ENCODE peak calls at places on chromosomes 16 and 17, in seven cellular contexts. H, L, Y, N, T, F and M are unnamed samples.
A peak's percentile ranks its signal among the peaks of the same experiment; 100 is the strongest.

GRCh38 chr16:66304961-66305360 is 61.5 kb upstream of the CDH5 start:
- DNase-seq in F (no peak), H (no peak), Y (no peak), L (no peak), N (no peak), T (no peak), M (no peak)

GRCh38 chr16:79929260-79929977 is 328.9 kb upstream of the MAF start:
- DNase-seq in L (no peak), T (no peak), Y (no peak), F (no peak), H (no peak), N (no peak), M (no peak)

GRCh38 chr17:67435122-67435521 is 58.0 kb downstream of the PITPNC1 start:
- DNase-seq in L (no peak), N (peak; percentile 10), F (no peak), T (no peak), Y (no peak), H (no peak), M (no peak)

GRCh38 chr17:62565817-62566216 is 61.7 kb upstream of the MRC2 start:
- DNase-seq in Y (no peak), F (no peak), T (no peak), L (no peak), N (no peak), H (no peak), M (peak; percentile 55)

GRCh38 chr16:85578599-85578948 is 34.5 kb upstream of the GSE1 start:
- DNase-seq in N (no peak), L (no peak), F (no peak), Y (no peak), T (no peak), H (no peak), M (no peak)

GRCh38 chr16:88789593-88789992 is 4.6 kb upstream of the PIEZO1 start:
- DNase-seq in L (no peak), H (no peak), N (no peak), Y (no peak), T (no peak), F (no peak), M (no peak)

GRCh38 chr17:41657164-41657754 is 31.4 kb upstream of the EIF1 start:
- DNase-seq in Y (no peak), F (no peak), L (no peak), H (no peak), N (no peak), T (no peak), M (no peak)

GRCh38 chr17:43880420-43880991 is 26.8 kb downstream of the MPP2 start:
- DNase-seq in N (peak; percentile 61), Y (no peak), L (peak; percentile 86), H (peak; percentile 75), T (peak; percentile 83), F (peak; percentile 22), M (peak; percentile 21)

GRCh38 chr17:37089998-37090397 is 141.2 kb downstream of the AATF start:
- DNase-seq in T (no peak), Y (peak; percentile 23), F (no peak), N (no peak), H (no peak), L (no peak), M (peak; percentile 63)

GRCh38 chr16:87929986-87930385 is 6.3 kb downstream of the CA5A start:
- DNase-seq in L (no peak), N (no peak), Y (no peak), F (no peak), T (no peak), H (no peak), M (no peak)

GRCh38 chr16:12433691-12434390 is 369.8 kb downstream of the CPPED1 start:
- DNase-seq in F (no peak), Y (no peak), N (peak; percentile 41), H (no peak), L (no peak), T (no peak), M (no peak)

GRCh38 chr16:11016993-11017392 is 72.6 kb downstream of the CLEC16A start:
- DNase-seq in L (no peak), Y (no peak), N (peak; percentile 74), T (no peak), H (no peak), F (peak; percentile 32), M (peak; percentile 64)

GRCh38 chr17:34386343-34386924 is 23.4 kb upstream of the CCL1 start:
- DNase-seq in Y (no peak), F (no peak), N (no peak), T (no peak), H (no peak), L (no peak), M (no peak)

GRCh38 chr17:10224592-10225195 is 26.3 kb upstream of the GAS7 start:
- DNase-seq in Y (no peak), F (no peak), N (no peak), H (no peak), L (no peak), T (no peak), M (no peak)

GRCh38 chr17:79776378-79777165 is 1.4 kb upstream of the CBX2 start:
- DNase-seq in L (no peak), T (no peak), H (no peak), Y (no peak), N (peak; percentile 44), F (no peak), M (peak; percentile 57)

GRCh38 chr17:48541574-48542113 is 3.3 kb downstream of the HOXB2 start:
- DNase-seq in F (no peak), T (peak; percentile 44), L (peak; percentile 67), N (no peak), Y (no peak), H (peak; percentile 75), M (no peak)

GRCh38 chr16:1532081-1532760 is 1.2 kb upstream of the TMEM204 start:
- DNase-seq in F (no peak), N (no peak), T (no peak), L (no peak), H (no peak), Y (no peak), M (no peak)

GRCh38 chr16:84672276-84673202 is 24.2 kb downstream of the KLHL36 start:
- DNase-seq in L (peak; percentile 96), Y (no peak), F (peak; percentile 48), T (peak; percentile 82), N (peak; percentile 58), H (peak; percentile 87), M (peak; percentile 72)

GRCh38 chr16:72992142-72992601 is 55.8 kb downstream of the ZFHX3 start:
- DNase-seq in T (peak; percentile 37), L (peak; percentile 53), Y (no peak), H (no peak), N (no peak), F (no peak), M (no peak)

GRCh38 chr17:74859439-74860228 is at the start of gene GRIN2C:
- DNase-seq in Y (no peak), H (peak; percentile 52), N (no peak), F (no peak), L (peak; percentile 69), T (peak; percentile 93), M (no peak)

GRCh38 chr16:31700530-31701388 is 172.8 kb upstream of the ZNF267 start:
- DNase-seq in F (no peak), L (peak; percentile 93), T (peak; percentile 77), H (peak; percentile 39), N (peak; percentile 90), Y (peak; percentile 67), M (no peak)

GRCh38 chr16:16157166-16157565 is 66.1 kb downstream of the ABCC6 start:
- DNase-seq in H (no peak), L (no peak), F (no peak), Y (no peak), N (no peak), T (no peak), M (no peak)

GRCh38 chr16:11901091-11901490 is 14.7 kb downstream of the GSPT1 start:
- DNase-seq in H (no peak), F (no peak), T (no peak), Y (no peak), L (no peak), N (no peak), M (peak; percentile 20)

GRCh38 chr17:46212634-46213435 is 19.6 kb upstream of the KANSL1 start:
- DNase-seq in L (no peak), F (peak; percentile 48), Y (no peak), H (peak; percentile 71), N (peak; percentile 76), T (peak; percentile 77), M (peak; percentile 83)

GRCh38 chr16:84196727-84197486 is 6.0 kb downstream of the ADAD2 start:
- DNase-seq in T (no peak), L (no peak), F (no peak), N (no peak), H (no peak), Y (no peak), M (no peak)

GRCh38 chr17:9095390-9095789 is 74.1 kb downstream of the NTN1 start:
- DNase-seq in F (no peak), H (no peak), Y (no peak), N (no peak), T (no peak), L (no peak), M (no peak)

GRCh38 chr17:44219126-44219635 is 294 bp downstream of the UBTF start:
- DNase-seq in H (peak; percentile 79), N (peak; percentile 48), T (peak; percentile 85), F (no peak), L (peak; percentile 75), Y (no peak), M (peak; percentile 54)

GRCh38 chr17:1147664-1148063 is 32.1 kb downstream of the ABR start:
- DNase-seq in N (peak; percentile 63), Y (no peak), H (peak; percentile 20), F (peak; percentile 71), T (no peak), L (peak; percentile 87), M (peak; percentile 80)
- TF ChIP-seq MAX in N (no peak), Y (no peak), H (no peak), F (peak; percentile 86), T (no peak), L (peak; percentile 85), M (no peak)

DNA sequence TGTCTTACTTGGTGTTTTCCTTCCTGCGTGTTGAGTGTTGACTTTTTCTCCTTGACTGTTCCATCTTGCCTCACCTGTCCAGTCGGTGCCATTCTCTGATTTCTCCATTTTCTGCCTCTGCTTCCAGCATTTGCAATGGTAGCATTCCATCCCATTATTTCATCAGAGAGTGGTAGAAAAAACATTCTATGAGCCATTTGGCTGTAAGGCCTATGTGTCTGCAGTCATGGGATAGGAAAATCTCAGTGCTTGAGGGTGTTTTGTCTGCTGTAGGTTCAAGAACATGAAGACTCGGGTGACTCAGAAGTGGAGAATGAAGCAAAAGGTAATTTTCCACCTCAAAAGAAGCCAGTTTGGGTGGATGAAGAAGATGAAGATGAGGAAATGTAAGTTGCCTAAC is 2.7 kb downstream of the UTP18 start:
- DNase-seq in F (no peak), T (no peak), Y (no peak), H (no peak), N (no peak), L (no peak), M (no peak)
- H3K4me2 ChIP-seq in F (peak overlapping the region; percentile 10), T (peak overlapping the region; percentile 2), Y (peak overlapping the region; percentile 80), H (peak overlapping the region; percentile 98), N (peak overlapping the region; percentile 92), L (peak overlapping the region; percentile 31), M (no peak overlapping the region)

GRCh38 chr17:65020284-65020683 is 36.3 kb downstream of the GNA13 start:
- DNase-seq in Y (no peak), T (no peak), N (no peak), F (no peak), L (no peak), H (no peak), M (no peak)
- H4K20me1 ChIP-seq in Y (no peaks in the 10 kb centered on the region), T (peaks cover 75% of the 10 kb centered on the region), N (peaks cover 15% of the 10 kb centered on the region), F (peaks cover 11% of the 10 kb centered on the region), L (peaks cover 11% of the 10 kb centered on the region), H (no peaks in the 10 kb centered on the region), M (peaks cover 15% of the 10 kb centered on the region)

GRCh38 chr16:81843243-81843582 is 64.1 kb downstream of the PLCG2 start:
- DNase-seq in H (no peak), T (no peak), N (no peak), Y (no peak), F (peak; percentile 7), L (no peak), M (no peak)
- TF ChIP-seq MAX in H (no peak), T (no peak), N (no peak), Y (no peak), F (no peak), L (no peak), M (no peak)

GRCh38 chr17:970388-970768 is 9.2 kb downstream of the NXN start:
- DNase-seq in Y (no peak), F (no peak), L (no peak), N (no peak), T (no peak), H (no peak), M (no peak)
- H3K4me2 ChIP-seq in Y (no peak overlapping the region), F (peak overlapping the region; percentile 71), L (peak overlapping the region; percentile 35), N (no peak overlapping the region), T (no peak overlapping the region), H (no peak overlapping the region), M (no peak overlapping the region)